ENCODE peak calls at places on chromosomes 11 and 22, in nine cellular contexts. O is esophagus squamous epithelium; L is lower lobe of right lung; K is kidney; S is H1; G is HL-60; F is spleen; N is GM23248; P is effector memory CD4-positive, alpha-beta T cell. H is an unnamed sample.

GRCh38 chr22:27835446-27835845 is 33.9 kb upstream of the MN1 start:
- DNase-seq in F (no peak), S (no peak), K (no peak), P (no peak), L (no peak), G (no peak), N (peak; percentile 25), O (no peak), H (no peak)

GRCh38 chr11:89489930-89490329 is 1.2 kb downstream of the NOX4 start:
- DNase-seq in P (no peak), K (no peak), L (no peak), F (no peak), G (no peak), O (no peak), N (peak; percentile 3), S (no peak), H (no peak)

GRCh38 chr11:121996574-121996973 is 119.4 kb downstream of the BLID start:
- DNase-seq in P (no peak), L (no peak), S (no peak), N (no peak), G (no peak), F (no peak), O (no peak), K (no peak), H (no peak)

GRCh38 chr11:37076866-37077265 is 478.8 kb upstream of the RAG2 start:
- DNase-seq in P (no peak), O (no peak), G (no peak), S (no peak), K (no peak), L (no peak), F (no peak), N (no peak), H (peak; percentile 64)

GRCh38 chr22:49380095-49380827 is 447.4 kb downstream of the BRD1 start:
- DNase-seq in G (no peak), S (no peak), K (no peak), N (no peak), L (no peak), O (no peak), P (no peak), F (peak; percentile 3), H (no peak)

GRCh38 chr22:39439170-39439569 is 17.6 kb upstream of the MGAT3 start:
- DNase-seq in P (no peak), G (peak; percentile 43), K (no peak), F (no peak), L (no peak), O (no peak), S (no peak), N (peak; percentile 61), H (no peak)

GRCh38 chr11:66467756-66468155 is 1.1 kb downstream of the PELI3 start:
- DNase-seq in N (peak; percentile 25), O (no peak), L (peak; percentile 78), K (peak; percentile 75), S (peak; percentile 51), G (peak; percentile 64), F (peak; percentile 81), P (peak; percentile 12), H (no peak)

GRCh38 chr22:48803993-48804810 is 1023.5 kb downstream of the BRD1 start:
- DNase-seq in G (no peak), P (no peak), N (no peak), F (peak; percentile 64), L (no peak), K (no peak), O (no peak), S (no peak), H (no peak)

GRCh38 chr22:46001426-46002106 is 24.6 kb upstream of the WNT7B start:
- DNase-seq in F (peak; percentile 73), G (no peak), S (no peak), L (peak; percentile 41), O (no peak), K (peak; percentile 85), P (no peak), N (no peak), H (no peak)

GRCh38 chr22:37927129-37927936 is 21.2 kb downstream of the MICALL1 start:
- DNase-seq in N (no peak), K (peak; percentile 70), P (no peak), S (no peak), L (no peak), G (no peak), O (no peak), F (no peak), H (no peak)
- H3K27ac ChIP-seq in N (no peak overlapping the region), K (no peak overlapping the region), P (no peak overlapping the region), S (no peak overlapping the region), L (no peak overlapping the region), G (no peak overlapping the region), O (no peak overlapping the region), F (no peak overlapping the region), H (no peak overlapping the region)

GRCh38 chr22:43148581-43148980 is 2.8 kb upstream of the TSPO start:
- DNase-seq in S (no peak), K (no peak), N (no peak), O (no peak), L (no peak), G (no peak), F (peak; percentile 88), P (no peak), H (no peak)

GRCh38 chr22:43144949-43145348 is 1.8 kb upstream of the MCAT start:
- DNase-seq in S (no peak), L (no peak), P (no peak), K (no peak), G (no peak), O (no peak), F (no peak), N (no peak), H (no peak)

GRCh38 chr22:43150731-43151206 is 590 bp upstream of the TSPO start:
- DNase-seq in K (peak; percentile 69), O (no peak), N (peak; percentile 18), P (no peak), G (no peak), F (peak; percentile 81), S (no peak), L (no peak), H (no peak)

GRCh38 chr22:43151251-43152000 is at the start of gene TSPO:
- DNase-seq in K (peak; percentile 95), N (peak; percentile 82), G (peak; percentile 79), P (peak; percentile 62), S (peak; percentile 76), F (peak; percentile 95), O (no peak), L (peak; percentile 88), H (peak; percentile 75)

GRCh38 chr22:43147821-43148220 is 3.5 kb upstream of the TSPO start:
- DNase-seq in F (no peak), S (no peak), G (no peak), K (no peak), N (no peak), P (no peak), O (no peak), L (peak; percentile 74), H (no peak)
- H3K27ac ChIP-seq in F (peak overlapping the region; percentile 87), S (no peak overlapping the region), G (peak overlapping the region; percentile 86), K (no peak overlapping the region), N (no peak overlapping the region), P (no peak overlapping the region), O (no peak overlapping the region), L (no peak overlapping the region), H (no peak overlapping the region)

GRCh38 chr11:22657101-22657694 is 9.2 kb upstream of the GAS2 start:
- DNase-seq in N (no peak), O (no peak), F (no peak), K (no peak), P (no peak), S (no peak), L (no peak), G (no peak), H (no peak)

GRCh38 chr11:22659783-22660182 is 6.6 kb upstream of the GAS2 start:
- DNase-seq in N (no peak), S (no peak), O (no peak), K (no peak), G (no peak), L (no peak), P (no peak), F (no peak), H (no peak)

DNA sequence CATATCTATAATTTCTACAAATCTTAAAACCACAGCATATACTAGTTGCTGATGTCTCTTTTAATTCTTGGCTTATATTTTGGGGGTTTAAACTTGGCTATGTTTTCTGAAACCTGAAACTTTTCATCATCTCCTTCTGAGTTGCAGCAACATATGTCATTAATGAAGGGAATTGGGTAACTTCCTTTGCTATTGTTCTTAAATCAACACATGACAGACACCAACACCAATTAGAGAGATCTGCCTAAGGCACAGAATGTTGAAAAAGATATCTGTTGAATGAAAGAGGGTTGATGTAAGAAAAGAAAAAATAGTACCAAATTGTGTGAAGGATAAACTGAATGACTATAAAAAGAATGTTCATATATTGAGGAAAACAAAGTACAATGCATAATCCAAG is 10.3 kb upstream of the GAS2 start:
- DNase-seq in S (no peak), L (no peak), K (no peak), G (no peak), N (no peak), F (no peak), P (no peak), O (no peak), H (peak; percentile 62)
- H3K27ac ChIP-seq in S (no peak overlapping the region), L (no peak overlapping the region), K (no peak overlapping the region), G (no peak overlapping the region), N (no peak overlapping the region), F (no peak overlapping the region), P (no peak overlapping the region), O (no peak overlapping the region), H (peak overlapping the region; percentile 60)

DNA sequence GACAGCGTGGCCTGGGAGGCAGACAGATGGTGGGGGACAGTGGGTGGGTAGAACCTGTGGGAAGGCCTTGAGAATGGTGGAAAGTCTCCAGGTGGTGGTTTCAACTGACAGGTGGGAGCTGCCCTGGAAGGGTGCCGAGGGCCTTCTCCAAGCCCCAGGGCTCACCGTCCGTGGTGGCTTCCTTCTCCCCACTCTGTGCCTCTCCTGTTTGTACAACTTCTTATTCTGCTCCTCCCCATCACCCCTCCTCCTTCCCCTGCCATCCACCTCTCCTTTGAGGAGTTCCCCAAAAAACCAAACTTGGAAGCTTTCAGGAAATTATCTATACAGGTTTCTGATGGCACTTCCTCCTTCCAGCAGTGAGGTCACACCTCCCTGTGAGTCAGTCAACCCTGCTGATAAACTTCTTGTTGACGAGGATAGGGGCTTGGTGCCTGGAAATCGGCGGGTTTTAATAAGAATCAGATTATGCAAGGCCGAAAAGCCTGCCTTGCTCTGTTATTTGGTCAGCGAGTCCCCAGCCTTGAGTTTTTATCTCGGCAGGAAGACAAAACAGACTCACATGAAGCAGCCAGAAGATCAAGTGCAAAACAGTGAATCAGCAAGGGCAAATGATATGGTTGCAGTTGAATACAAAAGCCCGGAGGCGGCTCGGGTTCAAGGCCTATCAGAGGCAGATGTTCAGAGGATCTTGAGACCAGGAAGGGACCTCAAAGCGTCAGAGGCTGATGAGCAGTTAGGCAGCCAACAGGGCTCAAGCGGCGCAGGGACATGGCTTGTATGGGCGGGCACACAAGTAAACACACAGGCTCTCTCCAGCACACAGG is 9.5 kb upstream of the ST3GAL4 start:
- DNase-seq in O (no peak), F (peak; percentile 90), N (peak; percentile 86), K (peak; percentile 61), G (peak; percentile 84), L (no peak), S (no peak), P (no peak), H (peak; percentile 67)
- H3K27ac ChIP-seq in O (peak overlapping the region; percentile 86), F (peak overlapping the region; percentile 92), N (peak overlapping the region; percentile 89), K (no peak overlapping the region), G (peak overlapping the region; percentile 75), L (peak overlapping the region; percentile 67), S (no peak overlapping the region), P (no peak overlapping the region), H (peak overlapping the region; percentile 73)

DNA sequence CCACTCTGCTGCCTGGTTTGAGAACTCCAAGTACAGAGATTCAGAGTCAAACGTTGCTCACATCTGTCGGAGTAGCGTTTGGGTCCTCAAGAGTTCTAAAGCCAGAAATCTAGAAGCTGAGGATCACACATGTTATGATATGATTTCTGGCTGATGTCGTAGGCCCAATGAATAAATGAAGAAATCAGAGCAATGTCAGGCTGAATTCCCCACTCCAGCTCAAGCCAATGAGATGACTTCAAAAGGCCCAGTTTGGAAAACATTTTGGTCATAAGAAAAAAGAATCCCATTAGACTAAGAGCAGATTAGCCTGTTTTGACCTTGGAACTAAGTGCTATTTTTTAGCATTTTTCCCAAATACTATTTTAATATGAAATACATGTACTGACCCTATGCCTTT is 106.7 kb downstream of the ETS1 start:
- DNase-seq in F (no peak), N (no peak), K (no peak), L (no peak), P (no peak), G (no peak), S (no peak), O (no peak), H (no peak)
- H3K27ac ChIP-seq in F (peak overlapping the region; percentile 87), N (peak overlapping the region; percentile 66), K (peak overlapping the region; percentile 64), L (peak overlapping the region; percentile 78), P (peak overlapping the region; percentile 93), G (no peak overlapping the region), S (no peak overlapping the region), O (peak overlapping the region; percentile 79), H (no peak overlapping the region)